ENCODE peak calls at places on chromosomes 16 and 17, in five cellular contexts. A, G, X, D and T are unnamed samples.

GRCh38 chr16:84096447-84097005 is 20.2 kb downstream of the MBTPS1 start:
- DNase-seq in A (no peak), G (no peak), X (peak), D (no peak), T (no peak)

GRCh38 chr16:69111831-69112230 is 6.4 kb downstream of the HAS3 start:
- DNase-seq in A (no peak), G (no peak), X (no peak), D (no peak), T (no peak)

GRCh38 chr17:57855391-57856035 is 5.7 kb upstream of the MRPS23 start:
- DNase-seq in A (no peak), G (no peak), X (no peak), D (no peak), T (no peak)

GRCh38 chr16:17199135-17199534 is 271.6 kb downstream of the XYLT1 start:
- DNase-seq in A (no peak), G (no peak), X (no peak), D (no peak), T (no peak)

GRCh38 chr16:20409398-20410152 is at the start of gene ACSM5:
- DNase-seq in A (peak), G (no peak), X (peak), D (peak), T (no peak)

GRCh38 chr16:11572301-11572995 is 14.3 kb downstream of the LITAF start:
- DNase-seq in A (no peak), G (no peak), X (peak), D (no peak), T (no peak)

GRCh38 chr16:50301626-50302471 is 35.5 kb downstream of the ADCY7 start:
- DNase-seq in A (no peak), G (peak), X (no peak), D (no peak), T (peak)

GRCh38 chr17:19728114-19728495 is 11.7 kb upstream of the SLC47A2 start:
- DNase-seq in A (peak), G (peak), X (peak), D (peak), T (no peak)

GRCh38 chr16:75113046-75113491 is 3.5 kb downstream of the LDHD start:
- DNase-seq in A (no peak), G (no peak), X (no peak), D (no peak), T (no peak)

GRCh38 chr17:76781056-76781982 is 43.4 kb downstream of the MFSD11 start:
- DNase-seq in A (no peak), G (no peak), X (no peak), D (peak), T (no peak)

GRCh38 chr17:32673964-32674363 is 187.2 kb downstream of the CDK5R1 start:
- DNase-seq in A (no peak), G (no peak), X (no peak), D (no peak), T (no peak)

GRCh38 chr16:2428051-2428786 is 1.0 kb upstream of the CCNF start:
- DNase-seq in A (no peak), G (no peak), X (peak), D (peak), T (no peak)

GRCh38 chr17:42101513-42102292 is 3.4 kb upstream of the ZNF385C start:
- DNase-seq in A (peak), G (peak), X (peak), D (peak), T (peak)

GRCh38 chr16:65621640-65622039 is 499.8 kb upstream of the CDH11 start:
- DNase-seq in A (no peak), G (no peak), X (no peak), D (peak), T (no peak)

GRCh38 chr16:10624527-10624926 is 44.1 kb upstream of the EMP2 start:
- DNase-seq in A (no peak), G (no peak), X (no peak), D (no peak), T (no peak)

GRCh38 chr17:54945671-54946070 is 22.8 kb downstream of the COX11 start:
- DNase-seq in A (no peak), G (no peak), X (no peak), D (no peak), T (no peak)

GRCh38 chr16:10738231-10739077 is 5.2 kb upstream of the NUBP1 start:
- DNase-seq in A (peak), G (peak), X (peak), D (no peak), T (no peak)

GRCh38 chr17:8226536-8227237 is 16.3 kb upstream of the AURKB start:
- DNase-seq in A (peak), G (peak), X (peak), D (peak), T (peak)

GRCh38 chr16:67951485-67951884 is 7.6 kb upstream of the LCAT start:
- DNase-seq in A (peak), G (no peak), X (no peak), D (no peak), T (no peak)

GRCh38 chr16:27460663-27461482 is 58.9 kb downstream of the IL21R start:
- DNase-seq in A (no peak), G (no peak), X (no peak), D (no peak), T (no peak)

GRCh38 chr17:17538417-17539391 is 42.5 kb upstream of the RASD1 start:
- DNase-seq in A (no peak), G (peak), X (peak), D (peak), T (no peak)

GRCh38 chr17:29115906-29116651 is 64.1 kb downstream of the MYO18A start:
- DNase-seq in A (no peak), G (peak), X (no peak), D (peak), T (no peak)

GRCh38 chr17:29115435-29115834 is 64.8 kb downstream of the MYO18A start:
- DNase-seq in A (no peak), G (no peak), X (no peak), D (no peak), T (no peak)

GRCh38 chr17:29119265-29119664 is 60.9 kb downstream of the MYO18A start:
- DNase-seq in A (no peak), G (no peak), X (no peak), D (no peak), T (no peak)

GRCh38 chr17:29116652-29117439 is 63.4 kb downstream of the MYO18A start:
- DNase-seq in A (peak), G (peak), X (peak), D (peak), T (peak)

DNA sequence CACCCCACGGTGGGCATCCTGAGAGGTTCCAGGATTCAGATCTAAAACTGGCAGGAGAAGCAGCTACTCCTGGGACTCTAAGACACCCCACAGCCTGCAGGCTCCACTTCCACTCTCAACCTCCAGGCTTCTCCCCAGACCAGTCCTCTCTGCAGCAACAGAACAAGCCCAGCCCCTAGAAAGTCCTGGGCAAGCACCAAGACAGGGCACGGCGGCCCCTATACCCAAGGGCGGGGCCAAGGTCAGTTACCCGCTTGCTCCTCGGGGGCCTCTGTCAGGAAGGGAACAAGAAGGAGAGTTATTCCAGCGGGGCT is 62.8 kb downstream of the MYO18A start:
- DNase-seq in A (no peak), G (no peak), X (no peak), D (no peak), T (no peak)
- TF ChIP-seq CTCF in A (peak), G (no peak), X (no peak), D (no peak), T (no peak)

DNA sequence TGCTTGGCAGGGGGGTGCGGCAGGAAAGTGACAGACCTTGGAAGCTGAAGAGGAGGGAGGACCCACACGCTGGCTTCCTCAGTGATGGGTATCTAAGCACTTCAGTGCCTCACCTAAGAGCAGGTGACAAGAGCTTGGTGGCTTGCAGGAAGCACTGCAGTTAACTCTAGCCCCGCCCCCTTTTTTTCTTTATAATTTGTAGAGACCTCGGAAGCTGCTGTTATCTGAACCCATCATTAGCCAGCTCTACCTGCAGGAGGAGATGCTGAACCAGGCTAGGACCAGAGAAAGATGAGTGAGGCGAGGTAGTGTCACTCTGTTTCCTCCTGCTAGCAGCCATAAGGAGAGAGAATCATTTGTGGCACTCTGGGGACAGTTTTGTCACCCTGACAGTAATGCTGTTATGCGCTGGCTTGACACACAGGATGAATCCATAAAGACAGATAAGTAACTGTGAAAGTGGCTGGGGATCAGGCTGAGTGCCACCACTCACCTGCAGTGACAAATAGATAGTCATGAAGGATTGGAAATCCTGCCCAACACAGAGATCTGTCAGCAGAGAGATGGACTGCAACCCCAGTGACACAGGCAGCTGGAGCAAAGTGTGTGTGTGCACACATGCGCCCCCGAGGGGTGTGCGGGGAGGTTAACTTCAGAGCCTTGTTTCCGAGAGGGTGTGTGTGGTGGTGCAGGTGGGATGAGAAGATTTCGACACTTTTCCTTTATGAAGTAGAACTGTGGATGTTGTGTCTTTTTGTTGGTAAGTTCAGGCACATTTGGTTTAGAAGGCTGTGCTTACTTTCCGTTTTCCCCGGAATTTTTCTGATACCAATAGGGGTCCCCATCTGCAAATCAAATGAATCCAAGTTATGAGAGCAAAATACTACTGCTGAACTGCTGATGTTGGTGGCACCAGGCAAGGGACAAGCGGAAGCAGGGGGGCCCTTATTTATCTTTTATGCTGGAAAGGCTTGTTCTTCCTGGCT is 223.9 kb downstream of the IRX3 start:
- DNase-seq in A (no peak), G (peak), X (no peak), D (no peak), T (no peak)
- TF ChIP-seq CTCF in A (peak), G (no peak), X (no peak), D (peak), T (no peak)

DNA sequence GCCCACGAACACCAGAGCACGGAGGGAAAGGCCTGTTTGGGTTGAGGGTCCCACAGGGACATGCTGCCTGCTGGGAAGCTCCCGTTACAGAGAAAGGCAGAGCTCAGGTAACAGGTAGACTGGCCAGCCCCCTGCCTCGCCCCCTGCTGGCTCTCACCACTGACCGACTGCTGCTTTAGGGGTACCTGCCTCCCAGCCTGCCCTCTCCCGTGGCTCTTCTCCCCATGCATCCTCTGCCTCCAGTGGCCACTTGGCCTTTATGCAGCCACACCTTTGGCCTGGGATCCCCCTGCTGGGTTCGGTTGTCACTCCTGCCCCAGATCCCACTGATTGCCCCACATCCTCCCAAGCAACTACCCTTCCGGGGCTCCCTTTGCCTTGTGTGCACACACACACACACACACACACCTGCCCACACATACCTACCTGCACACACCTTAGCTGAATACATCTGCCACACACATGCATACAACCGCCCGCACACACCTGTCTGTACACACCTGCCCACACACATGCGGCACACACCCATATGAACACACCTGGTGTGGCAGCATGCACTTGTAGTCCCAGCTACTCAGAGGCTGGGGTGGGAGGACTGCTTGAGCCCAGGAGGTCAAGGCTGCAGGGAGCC is 7.1 kb downstream of the MCRIP1 start:
- DNase-seq in A (no peak), G (no peak), X (no peak), D (no peak), T (no peak)
- TF ChIP-seq CTCF in A (no peak), G (no peak), X (no peak), D (no peak), T (no peak)

GRCh38 chr17:4533522-4534502 is 21.4 kb downstream of the MYBBP1A start:
- DNase-seq in A (peak), G (no peak), X (peak), D (no peak), T (no peak)
- TF ChIP-seq CTCF in A (no peak), G (no peak), X (no peak), D (no peak), T (no peak)

GRCh38 chr17:48293319-48294192 is 136.5 kb downstream of the SKAP1 start:
- DNase-seq in A (no peak), G (peak), X (no peak), D (peak), T (no peak)
- TF ChIP-seq CTCF in A (no peak), G (no peak), X (no peak), D (no peak), T (no peak)

GRCh38 chr17:38559880-38560230 is 45.9 kb downstream of the SRCIN1 start:
- DNase-seq in A (no peak), G (no peak), X (no peak), D (no peak), T (no peak)

GRCh38 chr17:38557836-38558750 is 47.7 kb downstream of the SRCIN1 start:
- DNase-seq in A (peak), G (peak), X (peak), D (peak), T (peak)

GRCh38 chr17:38560503-38561318 is 45.0 kb downstream of the SRCIN1 start:
- DNase-seq in A (no peak), G (peak), X (no peak), D (peak), T (no peak)

GRCh38 chr17:38558751-38559024 is 47.1 kb downstream of the SRCIN1 start:
- DNase-seq in A (no peak), G (no peak), X (no peak), D (no peak), T (no peak)

GRCh38 chr17:38559025-38559879 is 46.5 kb downstream of the SRCIN1 start:
- DNase-seq in A (no peak), G (no peak), X (peak), D (peak), T (peak)
- TF ChIP-seq CTCF in A (no peak), G (no peak), X (peak), D (no peak), T (no peak)

DNA sequence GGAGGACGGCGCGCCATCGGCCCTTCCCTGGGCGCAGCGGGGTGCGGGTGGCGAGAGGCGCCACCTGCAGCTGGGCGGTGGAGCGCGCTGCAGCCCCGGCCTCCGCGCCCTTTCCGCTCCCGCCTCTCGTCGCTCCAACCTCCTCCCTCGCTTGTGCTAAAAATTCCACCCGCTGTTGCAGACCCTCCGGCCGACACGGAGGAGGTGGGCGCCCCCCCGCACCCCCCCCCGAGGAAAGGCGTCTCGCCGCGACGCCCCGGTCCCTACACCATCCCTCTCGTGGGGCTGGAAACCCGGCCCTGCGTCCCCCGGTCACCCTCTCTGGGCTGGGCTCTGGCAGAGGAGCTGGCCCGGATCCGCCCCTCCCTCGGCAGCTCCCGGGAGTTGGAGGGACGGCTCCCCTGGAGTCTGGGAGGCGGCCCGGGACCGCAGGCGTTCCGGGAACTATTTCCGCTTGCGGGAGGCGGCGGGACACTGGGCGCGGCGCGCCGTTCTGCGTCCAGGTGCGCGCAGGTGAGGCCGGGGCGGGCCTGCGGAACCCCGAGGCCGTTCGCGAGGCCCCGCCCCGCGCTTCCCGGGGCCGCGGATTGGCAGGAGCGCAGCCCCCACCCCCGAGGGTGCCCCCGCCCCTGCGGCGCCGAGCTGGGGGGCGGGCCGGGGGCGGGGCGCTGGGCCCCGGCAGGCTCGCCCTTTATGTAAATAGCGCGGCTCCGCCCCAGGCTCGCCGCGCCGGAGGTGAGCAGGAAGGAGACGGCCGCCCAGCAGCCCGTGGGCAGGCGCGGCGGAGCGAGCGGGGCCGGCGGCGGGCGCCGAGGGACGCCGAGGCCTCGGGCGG is at the start of gene LLGL2:
- DNase-seq in A (no peak), G (no peak), X (peak), D (peak), T (peak)
- TF ChIP-seq CTCF in A (peak), G (peak), X (peak), D (peak), T (no peak)

GRCh38 chr17:50035421-50035879 is 20.5 kb upstream of the ITGA3 start:
- DNase-seq in A (no peak), G (no peak), X (no peak), D (no peak), T (no peak)
- TF ChIP-seq CTCF in A (no peak), G (no peak), X (no peak), D (peak), T (no peak)

GRCh38 chr17:79809530-79810137 is 12.8 kb upstream of the CBX8 start:
- DNase-seq in A (no peak), G (no peak), X (peak), D (no peak), T (no peak)

GRCh38 chr17:79811036-79811887 is 14.4 kb upstream of the CBX8 start:
- DNase-seq in A (no peak), G (no peak), X (no peak), D (peak), T (no peak)

GRCh38 chr17:79810138-79811027 is 13.5 kb upstream of the CBX8 start:
- DNase-seq in A (peak), G (peak), X (peak), D (peak), T (no peak)

GRCh38 chr17:79806863-79807720 is 10.2 kb upstream of the CBX8 start:
- DNase-seq in A (no peak), G (no peak), X (no peak), D (no peak), T (no peak)

DNA sequence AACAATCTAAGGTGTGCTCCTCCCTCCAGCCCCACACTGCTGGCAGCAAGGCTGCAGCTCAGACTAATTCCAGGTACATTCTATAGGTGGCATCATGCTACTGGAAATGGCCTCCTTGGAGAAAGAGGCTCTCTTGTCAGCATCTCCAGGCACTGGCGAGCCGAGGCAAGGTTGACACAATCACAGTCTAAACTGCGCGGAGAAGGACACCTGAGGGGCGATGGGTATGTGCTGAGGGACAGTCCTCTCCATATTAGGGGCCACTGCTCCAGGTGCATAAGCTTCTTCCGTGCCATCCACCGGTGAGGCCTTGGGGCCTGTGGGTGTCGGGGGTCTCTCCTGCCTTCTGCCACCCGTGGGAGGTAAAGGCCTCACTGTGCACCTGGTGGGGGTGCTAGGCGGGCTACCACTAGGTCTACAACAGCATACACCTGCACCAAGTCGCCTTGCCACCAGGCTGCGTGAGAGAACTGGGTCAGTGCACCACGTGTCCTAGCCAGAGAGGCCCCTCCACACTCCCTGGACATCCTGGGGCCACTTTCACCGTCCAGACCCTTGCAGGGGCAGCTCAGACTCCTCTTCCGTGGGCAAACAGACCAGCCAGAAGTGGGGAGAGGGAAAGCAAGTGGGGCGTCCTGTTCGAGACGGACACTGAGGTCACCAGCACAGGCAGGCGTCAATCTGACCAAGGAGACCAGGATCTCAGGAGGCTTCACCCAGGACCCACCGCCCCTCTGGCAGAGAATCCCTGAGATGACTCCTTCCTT is 12.1 kb upstream of the CBX8 start:
- DNase-seq in A (no peak), G (no peak), X (peak), D (no peak), T (no peak)
- TF ChIP-seq CTCF in A (peak), G (peak), X (peak), D (no peak), T (no peak)